ENCODE peak calls at places on chromosome 21, in six cellular contexts. D, Y, Q, G, Z and F are unnamed samples.

GRCh38 chr21:15894596-15894995 is 164.8 kb downstream of the USP25 start:
- DNase-seq in G (peak; percentile 33), D (no peak), Z (no peak), Y (no peak), Q (no peak), F (no peak)

GRCh38 chr21:36695671-36696389 is 3.1 kb upstream of the SIM2 start:
- DNase-seq in Q (no peak), Z (no peak), D (no peak), Y (peak; percentile 87), G (peak; percentile 29), F (no peak)

GRCh38 chr21:31204801-31205200 is 139.3 kb downstream of the TIAM1 start:
- DNase-seq in Z (no peak), D (no peak), G (no peak), Q (no peak), Y (no peak), F (no peak)

GRCh38 chr21:45365608-45366241 is 39.2 kb upstream of the COL18A1 start:
- DNase-seq in Q (no peak), Z (no peak), G (peak; percentile 36), D (no peak), Y (peak; percentile 89), F (no peak)

GRCh38 chr21:44416193-44416592 is 39.1 kb upstream of the LRRC3 start:
- DNase-seq in Q (no peak), G (no peak), D (no peak), Y (no peak), Z (no peak), F (no peak)

GRCh38 chr21:46172863-46173528 is 11.3 kb downstream of the SPATC1L start:
- DNase-seq in D (no peak), Z (no peak), Q (no peak), G (no peak), Y (no peak), F (no peak)

GRCh38 chr21:46079357-46080170 is 18.3 kb upstream of the COL6A2 start:
- DNase-seq in Q (no peak), G (peak; percentile 89), D (no peak), Z (no peak), Y (no peak), F (no peak)

GRCh38 chr21:40846566-40847411 is at the start of gene DSCAM:
- DNase-seq in D (no peak), Z (no peak), Q (no peak), G (no peak), Y (peak; percentile 41), F (no peak)

GRCh38 chr21:34797926-34798595 is 129.3 kb downstream of the CLIC6 start:
- DNase-seq in Z (no peak), Y (no peak), Q (no peak), D (no peak), G (no peak), F (no peak)

GRCh38 chr21:45114072-45114471 is 39.7 kb downstream of the ADARB1 start:
- DNase-seq in G (no peak), Q (no peak), Y (no peak), D (no peak), Z (no peak), F (no peak)

GRCh38 chr21:24826822-24827221 is 780.5 kb downstream of the MRPL39 start:
- DNase-seq in G (no peak), Z (no peak), D (no peak), Y (no peak), Q (no peak), F (no peak)

GRCh38 chr21:15066231-15066577 is 1.4 kb upstream of the NRIP1 start:
- DNase-seq in G (no peak), D (no peak), Q (no peak), Z (peak; percentile 5), Y (no peak), F (no peak)

GRCh38 chr21:45974073-45975016 is 7.2 kb upstream of the COL6A1 start:
- DNase-seq in D (no peak), Q (no peak), Y (peak; percentile 72), Z (no peak), G (peak; percentile 72), F (no peak)

GRCh38 chr21:45019076-45019886 is 55.1 kb upstream of the ADARB1 start:
- DNase-seq in G (peak; percentile 70), D (no peak), Q (no peak), Z (no peak), Y (peak; percentile 66), F (no peak)

GRCh38 chr21:28516011-28516410 is 476.7 kb downstream of the LTN1 start:
- DNase-seq in Z (no peak), Q (no peak), G (peak; percentile 11), Y (no peak), D (no peak), F (no peak)